ENCODE peak calls at places on chromosomes 7 and 10, in four cellular contexts. B is K562, R is HepG2, G is GM12878. S is an unnamed sample.

GRCh38 chr10:60570941-60571340 is 181.3 kb upstream of the ANK3 start:
- DNase-seq in G (no peak), B (no peak), R (no peak), S (no peak)

GRCh38 chr7:138705122-138705521 is 4.0 kb upstream of the SVOPL start:
- DNase-seq in B (no peak), G (no peak), R (no peak), S (no peak)

GRCh38 chr10:128534686-128535085 is 408.5 kb upstream of the MKI67 start:
- DNase-seq in R (no peak), G (no peak), B (no peak), S (no peak)

GRCh38 chr7:80772347-80773101 is 134.1 kb downstream of the CD36 start:
- DNase-seq in R (no peak), G (no peak), B (no peak), S (no peak)

GRCh38 chr7:30308392-30308791 is 24.0 kb downstream of the ZNRF2 start:
- DNase-seq in B (no peak), G (no peak), R (no peak), S (peak; percentile 29)

GRCh38 chr10:104297697-104298660 is 29.0 kb downstream of the GSTO2 start:
- DNase-seq in R (no peak), G (no peak), B (peak; percentile 46), S (no peak)

GRCh38 chr7:55550838-55551537 is 21.3 kb downstream of the VOPP1 start:
- DNase-seq in G (no peak), B (no peak), R (peak; percentile 49), S (no peak)

GRCh38 chr7:5854738-5855137 is 25.9 kb upstream of the OCM start:
- DNase-seq in R (no peak), G (no peak), B (no peak), S (no peak)

GRCh38 chr7:87398441-87398840 is 53.0 kb downstream of the CROT start:
- DNase-seq in G (no peak), R (no peak), B (no peak), S (no peak)

GRCh38 chr10:101856626-101857025 is 13.0 kb upstream of the KCNIP2 start:
- DNase-seq in R (no peak), B (no peak), G (no peak), S (no peak)

GRCh38 chr10:88979153-88979562 is 11.4 kb upstream of the FAS start:
- DNase-seq in G (no peak), B (no peak), R (no peak), S (no peak)

GRCh38 chr7:112290065-112290464 is 83.6 kb downstream of the ZNF277 start:
- DNase-seq in B (no peak), G (no peak), R (no peak), S (no peak)

GRCh38 chr7:42272793-42273665 is 36.0 kb upstream of the GLI3 start:
- DNase-seq in G (no peak), R (no peak), B (no peak), S (no peak)

GRCh38 chr7:143385891-143386781 is 5.0 kb downstream of the ZYX start:
- DNase-seq in R (no peak), G (no peak), B (peak; percentile 29), S (no peak)

GRCh38 chr7:82194011-82194410 is 249.6 kb downstream of the CACNA2D1 start:
- DNase-seq in G (no peak), B (no peak), R (no peak), S (peak; percentile 13)

GRCh38 chr7:149854611-149855367 is 16.6 kb downstream of the ZNF862 start:
- DNase-seq in B (no peak), R (peak; percentile 53), G (no peak), S (no peak)

GRCh38 chr7:100407285-100408180 is 21.0 kb downstream of the ZCWPW1 start:
- DNase-seq in B (peak; percentile 70), R (peak; percentile 44), G (peak; percentile 66), S (peak; percentile 84)

GRCh38 chr7:44618754-44619153 is 12.3 kb downstream of the OGDH start:
- DNase-seq in R (no peak), B (no peak), G (no peak), S (no peak)

GRCh38 chr7:71775648-71776047 is 636.5 kb downstream of the CALN1 start:
- DNase-seq in G (no peak), R (no peak), B (no peak), S (no peak)

GRCh38 chr10:71270301-71270777 is 48.7 kb upstream of the SLC29A3 start:
- DNase-seq in G (no peak), B (peak; percentile 80), R (peak; percentile 56), S (peak; percentile 72)

GRCh38 chr7:128895320-128895719 is 15.2 kb downstream of the KCP start:
- DNase-seq in B (no peak), R (no peak), G (no peak), S (no peak)

GRCh38 chr10:92103376-92104084 is 180.0 kb downstream of the BTAF1 start:
- DNase-seq in G (no peak), B (no peak), R (peak; percentile 48), S (no peak)

GRCh38 chr7:121278120-121279021 is 50.4 kb upstream of the WNT16 start:
- DNase-seq in G (peak; percentile 86), R (no peak), B (no peak), S (no peak)

GRCh38 chr7:95780665-95781064 is 8.3 kb downstream of the DYNC1I1 start:
- DNase-seq in G (no peak), B (no peak), R (no peak), S (no peak)

GRCh38 chr7:74187915-74188675 is 13.9 kb downstream of the EIF4H start:
- DNase-seq in R (no peak), B (no peak), G (no peak), S (no peak)

GRCh38 chr7:81501220-81501619 is 268.6 kb downstream of the HGF start:
- DNase-seq in G (no peak), R (no peak), B (no peak), S (no peak)

GRCh38 chr10:93995598-93996271 is 2.0 kb downstream of the PLCE1 start:
- DNase-seq in B (no peak), G (no peak), R (no peak), S (no peak)

GRCh38 chr10:14349081-14349480 is 18.4 kb upstream of the FRMD4A start:
- DNase-seq in R (no peak), G (no peak), B (no peak), S (no peak)

GRCh38 chr10:123582084-123582989 is 83.8 kb upstream of the GPR26 start:
- DNase-seq in R (peak; percentile 57), B (peak; percentile 56), G (no peak), S (peak; percentile 75)

GRCh38 chr10:120950103-120950561 is 99.0 kb downstream of the WDR11 start:
- DNase-seq in G (no peak), B (no peak), R (no peak), S (no peak)

GRCh38 chr10:104109908-104110662 is 11.9 kb upstream of the SFR1 start:
- DNase-seq in G (peak; percentile 40), B (no peak), R (peak; percentile 35), S (peak; percentile 92)

GRCh38 chr7:19772858-19773337 is 519 bp downstream of the TMEM196 start:
- DNase-seq in G (no peak), B (no peak), R (no peak), S (peak; percentile 30)

GRCh38 chr10:112963835-112964234 is 13.8 kb downstream of the TCF7L2 start:
- DNase-seq in G (no peak), B (peak; percentile 9), R (no peak), S (peak; percentile 58)

GRCh38 chr7:30445770-30446169 is 32.8 kb downstream of the NOD1 start:
- DNase-seq in G (peak; percentile 82), R (peak; percentile 74), B (peak; percentile 71), S (peak; percentile 6)

GRCh38 chr7:100626530-100627237 is 14.3 kb downstream of the MOSPD3 start:
- DNase-seq in R (no peak), B (peak; percentile 99), G (peak; percentile 32), S (peak; percentile 85)

GRCh38 chr7:116628971-116629586 is 42.9 kb upstream of the MET start:
- DNase-seq in B (no peak), G (no peak), R (no peak), S (peak; percentile 79)
- TF ChIP-seq SMC3 in B (no peak), G (no peak), R (no peak), S (no peak)

DNA sequence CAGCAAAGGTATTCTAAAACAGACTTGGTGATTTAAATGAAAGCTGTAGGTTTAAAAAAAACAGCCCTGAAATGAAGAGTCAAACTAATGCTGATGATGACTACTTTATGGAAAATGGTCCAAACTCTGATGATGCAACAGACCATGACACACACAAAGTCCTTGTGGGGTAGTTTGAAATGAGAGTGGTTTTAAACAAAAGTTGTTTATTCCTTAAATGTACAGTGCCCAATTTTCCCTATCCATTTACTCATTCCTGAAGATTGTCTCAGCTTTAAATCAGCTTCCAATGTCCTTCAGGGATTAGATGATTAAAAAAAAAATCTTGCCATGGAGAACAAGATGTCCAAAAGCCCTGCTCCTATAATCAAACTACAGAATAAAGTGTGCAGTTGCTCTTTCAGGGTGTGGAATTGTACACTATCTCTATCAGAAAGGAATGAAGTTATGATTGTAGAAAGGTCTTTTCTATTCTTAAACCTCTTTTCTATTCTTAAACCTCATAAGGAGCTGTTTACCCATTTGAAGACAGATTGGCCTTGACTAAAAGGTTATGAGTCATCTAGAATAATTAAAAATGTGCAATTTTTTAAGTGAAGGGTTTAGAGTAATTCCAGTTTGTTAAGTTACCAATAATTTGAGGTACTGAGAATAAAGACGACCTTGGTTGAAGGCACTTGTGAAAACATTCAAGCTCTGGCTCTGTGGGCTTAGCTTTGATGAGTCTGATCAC is 70.2 kb upstream of the ITGA8 start:
- DNase-seq in R (no peak), G (no peak), B (no peak), S (no peak)
- TF ChIP-seq JUNB in R (no peak), G (no peak), B (no peak), S (no peak)

GRCh38 chr7:39595102-39595620 is 28.2 kb upstream of the RALA start:
- DNase-seq in R (peak; percentile 16), B (no peak), G (no peak), S (no peak)
- TF ChIP-seq RAD21 in R (no peak), B (no peak), G (no peak), S (no peak)

GRCh38 chr10:35194906-35195305 is 68.3 kb downstream of the CREM start:
- DNase-seq in B (peak; percentile 38), G (no peak), R (no peak), S (peak; percentile 79)
- TF ChIP-seq SMC3 in B (no peak), G (no peak), R (no peak), S (no peak)

GRCh38 chr10:67725567-67725966 is 29.6 kb upstream of the CTNNA3 start:
- DNase-seq in R (no peak), B (no peak), G (no peak), S (no peak)

GRCh38 chr10:67722113-67722512 is 26.1 kb upstream of the CTNNA3 start:
- DNase-seq in B (no peak), R (no peak), G (no peak), S (no peak)

DNA sequence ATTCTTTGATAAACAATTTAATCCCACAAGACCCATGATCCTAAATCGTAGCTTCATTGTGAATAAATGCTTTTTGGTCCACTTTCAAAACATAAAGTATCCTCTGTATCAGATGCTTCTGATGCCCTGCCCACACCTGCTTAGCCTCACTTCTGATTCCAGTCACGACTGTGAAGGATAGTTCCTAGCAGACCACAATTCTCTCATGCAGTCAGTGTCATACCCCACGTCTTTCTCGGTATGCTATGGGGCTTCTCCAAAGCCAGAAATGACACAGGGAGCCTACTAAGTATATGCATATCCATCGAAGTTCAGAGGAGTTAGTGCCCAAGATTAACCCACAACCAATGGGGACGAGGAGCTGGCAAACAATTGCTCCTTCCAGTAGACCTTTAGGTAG is 27.6 kb upstream of the CTNNA3 start:
- DNase-seq in B (no peak), G (no peak), R (no peak), S (no peak)
- TF ChIP-seq JUNB in B (no peak), G (no peak), R (no peak), S (no peak)

GRCh38 chr10:97356318-97356914 is 21.9 kb upstream of the FRAT2 start:
- DNase-seq in R (no peak), B (no peak), G (no peak), S (no peak)
- TF ChIP-seq RAD21 in R (no peak), B (no peak), G (no peak), S (no peak)